ENCODE peak calls at places on chromosomes 7 and 10, in ten cellular contexts. One of them, this sample, is unnamed. For H3K4me1, the result is how much of the 10 kb centered on the place peaks cover.

GRCh38 chr7:116727432-116728009 is 55.5 kb downstream of the MET start:
- DNase-seq in OCI-LY7: no peak
- DNase-seq in neural progenitor cell: no peak
- DNase-seq in spleen: no peak
- DNase-seq in IMR-90: no peak
- DNase-seq in tibial nerve: no peak
- DNase-seq in transverse colon: no peak
- DNase-seq in endodermal cell: no peak
- DNase-seq in HCT116: no peak
- DNase-seq in cardiac muscle cell: no peak
- DNase-seq in this sample: no peak

GRCh38 chr10:132521041-132521465 is 16.5 kb upstream of the INPP5A start:
- DNase-seq in cardiac muscle cell: no peak
- DNase-seq in transverse colon: peak
- DNase-seq in OCI-LY7: no peak
- DNase-seq in HCT116: no peak
- DNase-seq in tibial nerve: no peak
- DNase-seq in neural progenitor cell: no peak
- DNase-seq in IMR-90: no peak
- DNase-seq in spleen: peak
- DNase-seq in endodermal cell: peak
- DNase-seq in this sample: no peak

GRCh38 chr7:87119581-87119980 is 32.7 kb upstream of the DMTF1 start:
- DNase-seq in endodermal cell: no peak
- DNase-seq in neural progenitor cell: no peak
- DNase-seq in tibial nerve: no peak
- DNase-seq in OCI-LY7: no peak
- DNase-seq in HCT116: no peak
- DNase-seq in spleen: no peak
- DNase-seq in transverse colon: no peak
- DNase-seq in IMR-90: no peak
- DNase-seq in cardiac muscle cell: no peak
- DNase-seq in this sample: no peak

GRCh38 chr10:97915761-97916160 is 66.1 kb downstream of the GOLGA7B start:
- DNase-seq in tibial nerve: no peak
- DNase-seq in HCT116: no peak
- DNase-seq in OCI-LY7: no peak
- DNase-seq in IMR-90: no peak
- DNase-seq in neural progenitor cell: no peak
- DNase-seq in endodermal cell: no peak
- DNase-seq in spleen: no peak
- DNase-seq in transverse colon: no peak
- DNase-seq in cardiac muscle cell: no peak
- DNase-seq in this sample: no peak

GRCh38 chr7:158351051-158351450 is 236.6 kb downstream of the PTPRN2 start:
- DNase-seq in HCT116: no peak
- DNase-seq in endodermal cell: peak
- DNase-seq in spleen: peak
- DNase-seq in IMR-90: no peak
- DNase-seq in tibial nerve: no peak
- DNase-seq in neural progenitor cell: no peak
- DNase-seq in transverse colon: no peak
- DNase-seq in OCI-LY7: no peak
- DNase-seq in cardiac muscle cell: no peak
- DNase-seq in this sample: no peak

GRCh38 chr10:103473261-103473671 is 5.8 kb downstream of the CALHM3 start:
- DNase-seq in tibial nerve: no peak
- DNase-seq in spleen: no peak
- DNase-seq in HCT116: no peak
- DNase-seq in endodermal cell: peak
- DNase-seq in transverse colon: no peak
- DNase-seq in IMR-90: no peak
- DNase-seq in OCI-LY7: no peak
- DNase-seq in cardiac muscle cell: no peak
- DNase-seq in neural progenitor cell: no peak
- DNase-seq in this sample: no peak

GRCh38 chr10:4568731-4569130 is 257.3 kb upstream of the AKR1E2 start:
- DNase-seq in tibial nerve: no peak
- DNase-seq in transverse colon: no peak
- DNase-seq in neural progenitor cell: no peak
- DNase-seq in endodermal cell: no peak
- DNase-seq in spleen: no peak
- DNase-seq in IMR-90: no peak
- DNase-seq in HCT116: no peak
- DNase-seq in cardiac muscle cell: no peak
- DNase-seq in OCI-LY7: no peak
- DNase-seq in this sample: no peak

GRCh38 chr10:63554666-63555065 is 33.5 kb downstream of the REEP3 start:
- DNase-seq in endodermal cell: no peak
- DNase-seq in neural progenitor cell: no peak
- DNase-seq in HCT116: peak
- DNase-seq in spleen: peak
- DNase-seq in cardiac muscle cell: no peak
- DNase-seq in OCI-LY7: peak
- DNase-seq in tibial nerve: no peak
- DNase-seq in IMR-90: peak
- DNase-seq in transverse colon: peak
- DNase-seq in this sample: no peak

GRCh38 chr7:27185708-27186449 is 847 bp upstream of the HOXA11 start:
- DNase-seq in transverse colon: peak
- DNase-seq in HCT116: no peak
- DNase-seq in endodermal cell: peak
- DNase-seq in tibial nerve: no peak
- DNase-seq in spleen: peak
- DNase-seq in neural progenitor cell: no peak
- DNase-seq in cardiac muscle cell: no peak
- DNase-seq in OCI-LY7: no peak
- DNase-seq in IMR-90: no peak
- DNase-seq in this sample: no peak

GRCh38 chr10:129971381-129972144 is 7.5 kb upstream of the EBF3 start:
- DNase-seq in neural progenitor cell: peak
- DNase-seq in HCT116: no peak
- DNase-seq in cardiac muscle cell: peak
- DNase-seq in IMR-90: peak
- DNase-seq in spleen: peak
- DNase-seq in transverse colon: peak
- DNase-seq in endodermal cell: peak
- DNase-seq in tibial nerve: no peak
- DNase-seq in OCI-LY7: no peak
- DNase-seq in this sample: no peak

GRCh38 chr10:18104223-18104872 is 35.9 kb upstream of the CACNB2 start:
- DNase-seq in tibial nerve: peak
- DNase-seq in HCT116: peak
- DNase-seq in OCI-LY7: peak
- DNase-seq in neural progenitor cell: peak
- DNase-seq in cardiac muscle cell: peak
- DNase-seq in IMR-90: peak
- DNase-seq in transverse colon: peak
- DNase-seq in endodermal cell: peak
- DNase-seq in spleen: no peak
- DNase-seq in this sample: no peak

GRCh38 chr7:40884226-40884625 is 749.4 kb downstream of the SUGCT start:
- DNase-seq in OCI-LY7: no peak
- DNase-seq in IMR-90: no peak
- DNase-seq in neural progenitor cell: no peak
- DNase-seq in cardiac muscle cell: no peak
- DNase-seq in tibial nerve: no peak
- DNase-seq in spleen: no peak
- DNase-seq in transverse colon: no peak
- DNase-seq in HCT116: no peak
- DNase-seq in endodermal cell: no peak
- DNase-seq in this sample: no peak

GRCh38 chr10:20276127-20276979 is 460.1 kb downstream of the PLXDC2 start:
- DNase-seq in tibial nerve: no peak
- DNase-seq in neural progenitor cell: peak
- DNase-seq in endodermal cell: no peak
- DNase-seq in cardiac muscle cell: no peak
- DNase-seq in transverse colon: no peak
- DNase-seq in OCI-LY7: no peak
- DNase-seq in IMR-90: no peak
- DNase-seq in spleen: no peak
- DNase-seq in HCT116: no peak
- DNase-seq in this sample: no peak

GRCh38 chr10:113381906-113382562 is 170.8 kb upstream of the HABP2 start:
- DNase-seq in neural progenitor cell: no peak
- DNase-seq in cardiac muscle cell: no peak
- DNase-seq in tibial nerve: no peak
- DNase-seq in HCT116: no peak
- DNase-seq in OCI-LY7: peak
- DNase-seq in transverse colon: no peak
- DNase-seq in endodermal cell: no peak
- DNase-seq in spleen: no peak
- DNase-seq in IMR-90: peak
- DNase-seq in this sample: no peak

GRCh38 chr7:82600601-82601000 is 157.0 kb upstream of the CACNA2D1 start:
- DNase-seq in OCI-LY7: no peak
- DNase-seq in endodermal cell: no peak
- DNase-seq in IMR-90: peak
- DNase-seq in tibial nerve: no peak
- DNase-seq in cardiac muscle cell: no peak
- DNase-seq in neural progenitor cell: no peak
- DNase-seq in transverse colon: no peak
- DNase-seq in HCT116: no peak
- DNase-seq in spleen: no peak
- DNase-seq in this sample: no peak

GRCh38 chr7:146090023-146090645 is 26.5 kb upstream of the CNTNAP2 start:
- DNase-seq in transverse colon: no peak
- DNase-seq in IMR-90: no peak
- DNase-seq in cardiac muscle cell: peak
- DNase-seq in tibial nerve: no peak
- DNase-seq in endodermal cell: no peak
- DNase-seq in OCI-LY7: peak
- DNase-seq in neural progenitor cell: peak
- DNase-seq in spleen: no peak
- DNase-seq in HCT116: peak
- DNase-seq in this sample: no peak

GRCh38 chr10:86056632-86057031 is 310.0 kb downstream of the GRID1 start:
- DNase-seq in transverse colon: no peak
- DNase-seq in spleen: no peak
- DNase-seq in IMR-90: no peak
- DNase-seq in OCI-LY7: no peak
- DNase-seq in cardiac muscle cell: no peak
- DNase-seq in endodermal cell: no peak
- DNase-seq in neural progenitor cell: no peak
- DNase-seq in tibial nerve: no peak
- DNase-seq in HCT116: no peak
- DNase-seq in this sample: no peak
- H3K4me1 ChIP-seq in transverse colon: under half
- H3K4me1 ChIP-seq in spleen: under half
- H3K4me1 ChIP-seq in IMR-90: under half
- H3K4me1 ChIP-seq in OCI-LY7: under half
- H3K4me1 ChIP-seq in cardiac muscle cell: under half
- H3K4me1 ChIP-seq in endodermal cell: under half
- H3K4me1 ChIP-seq in neural progenitor cell: under half
- H3K4me1 ChIP-seq in tibial nerve: under half
- H3K4me1 ChIP-seq in HCT116: under half
- H3K4me1 ChIP-seq in this sample: under half

DNA sequence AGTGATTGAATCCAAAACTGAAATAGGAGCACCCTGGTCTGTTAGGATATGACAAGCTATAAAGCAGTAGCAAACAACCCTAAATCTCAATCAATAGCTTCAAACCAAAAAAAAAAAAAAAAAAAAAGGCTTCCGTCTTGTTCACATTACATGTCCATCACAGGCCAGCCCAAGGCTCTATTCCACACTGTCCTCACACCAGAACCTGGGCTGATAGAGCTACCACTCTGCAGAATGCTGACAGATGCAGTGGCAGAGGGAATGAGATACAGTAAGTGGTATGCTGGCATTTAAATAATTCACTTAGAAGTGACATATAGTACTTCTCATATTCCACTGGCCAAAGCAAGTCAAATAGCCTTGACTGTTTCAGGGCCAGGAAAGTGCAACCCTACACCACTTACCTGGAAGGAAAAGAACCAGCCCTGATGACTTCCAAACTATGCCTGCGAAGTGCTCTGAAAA is 5.8 kb downstream of the CDCA7L start:
- DNase-seq in spleen: no peak
- DNase-seq in HCT116: no peak
- DNase-seq in endodermal cell: no peak
- DNase-seq in IMR-90: no peak
- DNase-seq in tibial nerve: no peak
- DNase-seq in cardiac muscle cell: no peak
- DNase-seq in transverse colon: no peak
- DNase-seq in OCI-LY7: no peak
- DNase-seq in neural progenitor cell: no peak
- DNase-seq in this sample: no peak
- H3K4me1 ChIP-seq in spleen: under half
- H3K4me1 ChIP-seq in HCT116: under half
- H3K4me1 ChIP-seq in endodermal cell: under half
- H3K4me1 ChIP-seq in IMR-90: under half
- H3K4me1 ChIP-seq in tibial nerve: under half
- H3K4me1 ChIP-seq in cardiac muscle cell: under half
- H3K4me1 ChIP-seq in transverse colon: under half
- H3K4me1 ChIP-seq in OCI-LY7: half or more
- H3K4me1 ChIP-seq in neural progenitor cell: under half
- H3K4me1 ChIP-seq in this sample: under half

GRCh38 chr10:62019013-62019684 is 117.7 kb downstream of the ARID5B start:
- DNase-seq in spleen: no peak
- DNase-seq in OCI-LY7: no peak
- DNase-seq in transverse colon: no peak
- DNase-seq in endodermal cell: no peak
- DNase-seq in IMR-90: no peak
- DNase-seq in HCT116: no peak
- DNase-seq in cardiac muscle cell: no peak
- DNase-seq in neural progenitor cell: no peak
- DNase-seq in tibial nerve: no peak
- DNase-seq in this sample: no peak
- H3K4me1 ChIP-seq in spleen: under half
- H3K4me1 ChIP-seq in OCI-LY7: half or more
- H3K4me1 ChIP-seq in transverse colon: half or more
- H3K4me1 ChIP-seq in endodermal cell: under half
- H3K4me1 ChIP-seq in IMR-90: under half
- H3K4me1 ChIP-seq in HCT116: under half
- H3K4me1 ChIP-seq in cardiac muscle cell: under half
- H3K4me1 ChIP-seq in neural progenitor cell: under half
- H3K4me1 ChIP-seq in tibial nerve: under half
- H3K4me1 ChIP-seq in this sample: half or more

DNA sequence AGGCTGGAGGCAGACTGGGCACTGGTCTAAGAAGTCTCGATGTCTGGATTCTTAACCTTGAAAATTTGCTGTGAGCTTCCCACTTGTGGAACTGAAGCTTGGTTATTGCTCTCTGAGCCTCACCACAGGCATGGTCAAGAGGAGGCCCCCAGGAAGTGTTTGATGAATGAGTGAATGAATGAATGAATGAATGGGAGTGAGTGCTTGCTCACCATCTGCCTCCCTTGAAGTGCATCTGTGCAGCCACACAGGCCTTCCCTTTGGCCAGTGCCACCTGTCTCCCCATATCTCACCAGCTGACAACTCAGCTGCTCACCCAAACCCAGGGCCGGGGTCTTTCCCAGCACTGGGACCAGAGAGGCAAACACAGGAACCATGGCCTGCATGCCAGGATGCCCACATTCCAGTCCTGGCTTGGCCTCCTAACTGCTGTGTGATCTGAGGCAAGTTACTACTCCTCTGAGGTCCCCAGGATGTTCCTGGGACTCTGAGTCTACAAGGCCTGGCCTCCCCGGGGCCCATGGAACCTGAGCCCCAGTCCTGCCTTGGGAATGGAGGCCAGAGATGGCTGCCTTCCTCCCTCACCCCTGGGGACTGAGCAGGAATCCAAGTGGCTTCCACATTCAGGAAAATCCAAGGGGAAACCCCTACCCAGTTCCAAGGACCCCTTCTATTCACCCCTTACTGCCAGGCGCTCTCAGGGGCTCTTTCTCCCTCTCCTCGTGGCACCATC is 51.4 kb upstream of the SLC29A3 start:
- DNase-seq in spleen: no peak
- DNase-seq in endodermal cell: no peak
- DNase-seq in OCI-LY7: no peak
- DNase-seq in tibial nerve: no peak
- DNase-seq in HCT116: no peak
- DNase-seq in transverse colon: no peak
- DNase-seq in neural progenitor cell: no peak
- DNase-seq in IMR-90: no peak
- DNase-seq in cardiac muscle cell: no peak
- DNase-seq in this sample: no peak
- H3K4me1 ChIP-seq in spleen: under half
- H3K4me1 ChIP-seq in endodermal cell: under half
- H3K4me1 ChIP-seq in OCI-LY7: under half
- H3K4me1 ChIP-seq in tibial nerve: under half
- H3K4me1 ChIP-seq in HCT116: under half
- H3K4me1 ChIP-seq in transverse colon: under half
- H3K4me1 ChIP-seq in neural progenitor cell: under half
- H3K4me1 ChIP-seq in IMR-90: under half
- H3K4me1 ChIP-seq in cardiac muscle cell: half or more
- H3K4me1 ChIP-seq in this sample: under half